ENCODE peak calls at places on chromosomes 4 and X, in nine cellular contexts. One of them, this sample, is unnamed.

GRCh38 chr4:176545886-176546285 is 226.1 kb downstream of the SPCS3 start:
- DNase-seq in EL: peak
- DNase-seq in left cardiac atrium: no peak
- DNase-seq in GM20000: no peak
- DNase-seq in CD14-positive monocyte: no peak
- DNase-seq in MCF 10A: no peak
- DNase-seq in globus pallidus: no peak
- DNase-seq in glutamatergic neuron: no peak
- DNase-seq in Right ventricle myocardium inferior: no peak
- DNase-seq in this sample: no peak

GRCh38 chr4:26719954-26720552 is 136.2 kb downstream of the TBC1D19 start:
- DNase-seq in MCF 10A: peak
- DNase-seq in glutamatergic neuron: no peak
- DNase-seq in left cardiac atrium: no peak
- DNase-seq in EL: peak
- DNase-seq in Right ventricle myocardium inferior: no peak
- DNase-seq in globus pallidus: peak
- DNase-seq in GM20000: no peak
- DNase-seq in CD14-positive monocyte: no peak
- DNase-seq in this sample: no peak

GRCh38 chrX:124033821-124034220 is 72.3 kb downstream of the STAG2 start:
- DNase-seq in glutamatergic neuron: no peak
- DNase-seq in globus pallidus: no peak
- DNase-seq in left cardiac atrium: no peak
- DNase-seq in GM20000: no peak
- DNase-seq in MCF 10A: peak
- DNase-seq in EL: peak
- DNase-seq in Right ventricle myocardium inferior: no peak
- DNase-seq in CD14-positive monocyte: no peak
- DNase-seq in this sample: no peak

GRCh38 chr4:159549092-159549491 is 446.2 kb downstream of the RAPGEF2 start:
- DNase-seq in CD14-positive monocyte: no peak
- DNase-seq in left cardiac atrium: no peak
- DNase-seq in EL: no peak
- DNase-seq in GM20000: no peak
- DNase-seq in Right ventricle myocardium inferior: no peak
- DNase-seq in MCF 10A: peak
- DNase-seq in glutamatergic neuron: no peak
- DNase-seq in globus pallidus: no peak
- DNase-seq in this sample: no peak

GRCh38 chr4:803884-804283 is 22.0 kb downstream of the CPLX1 start:
- DNase-seq in EL: no peak
- DNase-seq in left cardiac atrium: no peak
- DNase-seq in MCF 10A: no peak
- DNase-seq in GM20000: no peak
- DNase-seq in glutamatergic neuron: no peak
- DNase-seq in globus pallidus: no peak
- DNase-seq in CD14-positive monocyte: no peak
- DNase-seq in Right ventricle myocardium inferior: peak
- DNase-seq in this sample: no peak

GRCh38 chr4:97786306-97786920 is 356.9 kb downstream of the STPG2 start:
- DNase-seq in GM20000: no peak
- DNase-seq in Right ventricle myocardium inferior: no peak
- DNase-seq in MCF 10A: no peak
- DNase-seq in globus pallidus: no peak
- DNase-seq in EL: no peak
- DNase-seq in left cardiac atrium: no peak
- DNase-seq in glutamatergic neuron: no peak
- DNase-seq in CD14-positive monocyte: no peak
- DNase-seq in this sample: no peak

GRCh38 chrX:47361538-47362511 is 8.6 kb upstream of the ZNF157 start:
- DNase-seq in EL: peak
- DNase-seq in glutamatergic neuron: peak
- DNase-seq in Right ventricle myocardium inferior: peak
- DNase-seq in GM20000: peak
- DNase-seq in CD14-positive monocyte: peak
- DNase-seq in left cardiac atrium: peak
- DNase-seq in globus pallidus: peak
- DNase-seq in MCF 10A: peak
- DNase-seq in this sample: peak

GRCh38 chr4:183588169-183588675 is 70.8 kb downstream of the RWDD4 start:
- DNase-seq in globus pallidus: peak
- DNase-seq in Right ventricle myocardium inferior: no peak
- DNase-seq in GM20000: no peak
- DNase-seq in left cardiac atrium: no peak
- DNase-seq in EL: no peak
- DNase-seq in glutamatergic neuron: no peak
- DNase-seq in MCF 10A: no peak
- DNase-seq in CD14-positive monocyte: no peak
- DNase-seq in this sample: no peak

GRCh38 chr4:78938868-78939666 is at the start of gene PAQR3:
- DNase-seq in left cardiac atrium: peak
- DNase-seq in CD14-positive monocyte: peak
- DNase-seq in globus pallidus: peak
- DNase-seq in glutamatergic neuron: peak
- DNase-seq in MCF 10A: peak
- DNase-seq in EL: peak
- DNase-seq in GM20000: peak
- DNase-seq in Right ventricle myocardium inferior: peak
- DNase-seq in this sample: peak

GRCh38 chrX:41435708-41436107 is 11.4 kb upstream of the NYX start:
- DNase-seq in MCF 10A: no peak
- DNase-seq in Right ventricle myocardium inferior: no peak
- DNase-seq in EL: no peak
- DNase-seq in left cardiac atrium: no peak
- DNase-seq in GM20000: no peak
- DNase-seq in glutamatergic neuron: no peak
- DNase-seq in CD14-positive monocyte: no peak
- DNase-seq in globus pallidus: no peak
- DNase-seq in this sample: no peak

GRCh38 chr4:36997727-36998126 is 246.8 kb upstream of the NWD2 start:
- DNase-seq in left cardiac atrium: no peak
- DNase-seq in GM20000: no peak
- DNase-seq in EL: no peak
- DNase-seq in MCF 10A: peak
- DNase-seq in globus pallidus: no peak
- DNase-seq in glutamatergic neuron: no peak
- DNase-seq in Right ventricle myocardium inferior: no peak
- DNase-seq in CD14-positive monocyte: no peak
- DNase-seq in this sample: no peak

GRCh38 chr4:15147709-15148651 is 145.7 kb downstream of the CPEB2 start:
- DNase-seq in MCF 10A: no peak
- DNase-seq in globus pallidus: peak
- DNase-seq in EL: no peak
- DNase-seq in CD14-positive monocyte: no peak
- DNase-seq in glutamatergic neuron: no peak
- DNase-seq in Right ventricle myocardium inferior: no peak
- DNase-seq in left cardiac atrium: no peak
- DNase-seq in GM20000: no peak
- DNase-seq in this sample: no peak

GRCh38 chr4:124535004-124535403 is 177.5 kb downstream of the ANKRD50 start:
- DNase-seq in GM20000: no peak
- DNase-seq in globus pallidus: no peak
- DNase-seq in Right ventricle myocardium inferior: no peak
- DNase-seq in CD14-positive monocyte: no peak
- DNase-seq in left cardiac atrium: no peak
- DNase-seq in MCF 10A: no peak
- DNase-seq in glutamatergic neuron: no peak
- DNase-seq in EL: no peak
- DNase-seq in this sample: no peak

GRCh38 chr4:98232202-98232601 is 29.0 kb upstream of the RAP1GDS1 start:
- DNase-seq in glutamatergic neuron: no peak
- DNase-seq in CD14-positive monocyte: peak
- DNase-seq in GM20000: no peak
- DNase-seq in MCF 10A: peak
- DNase-seq in EL: no peak
- DNase-seq in left cardiac atrium: no peak
- DNase-seq in Right ventricle myocardium inferior: no peak
- DNase-seq in globus pallidus: no peak
- DNase-seq in this sample: no peak

GRCh38 chr4:172546782-172547181 is 621.8 kb upstream of the GALNT7 start:
- DNase-seq in CD14-positive monocyte: no peak
- DNase-seq in EL: no peak
- DNase-seq in Right ventricle myocardium inferior: no peak
- DNase-seq in globus pallidus: no peak
- DNase-seq in MCF 10A: no peak
- DNase-seq in glutamatergic neuron: no peak
- DNase-seq in left cardiac atrium: no peak
- DNase-seq in GM20000: no peak
- DNase-seq in this sample: no peak